ENCODE peak calls at places on chromosomes 2 and 18, in eight cellular contexts. M is GM23338, E is lung, I is DND-41, Y is astrocyte of the spinal cord, N is adrenal gland, R is uterus, A is endothelial cell. W is an unnamed sample.

GRCh38 chr18:25503567-25504081 is 151.7 kb upstream of the ZNF521 start:
- DNase-seq in Y (peak), R (peak), N (peak), M (peak), I (no peak), E (peak), A (peak), W (no peak)

GRCh38 chr2:173584676-173585453 is 230.2 kb downstream of the CDCA7 start:
- DNase-seq in M (no peak), I (no peak), R (no peak), N (no peak), Y (no peak), A (no peak), E (no peak), W (no peak)

GRCh38 chr2:106020032-106020431 is 174.1 kb downstream of the UXS1 start:
- DNase-seq in Y (peak), M (no peak), I (no peak), N (no peak), R (peak), A (no peak), E (no peak), W (no peak)

GRCh38 chr2:45746888-45747287 is 95.4 kb downstream of the PRKCE start:
- DNase-seq in Y (no peak), M (no peak), A (no peak), N (no peak), I (no peak), E (no peak), R (no peak), W (no peak)

GRCh38 chr2:183996825-183997823 is 601.2 kb upstream of the ZNF804A start:
- DNase-seq in E (no peak), A (no peak), M (peak), N (no peak), R (no peak), Y (peak), I (no peak), W (no peak)

GRCh38 chr2:84388921-84389490 is 70.1 kb downstream of the SUCLG1 start:
- DNase-seq in A (no peak), N (no peak), M (no peak), R (no peak), I (no peak), Y (no peak), E (no peak), W (no peak)

GRCh38 chr2:3445891-3446290 is 66.4 kb downstream of the TRAPPC12 start:
- DNase-seq in M (no peak), A (no peak), R (no peak), Y (no peak), I (no peak), E (peak), N (no peak), W (no peak)

GRCh38 chr2:54898451-54899226 is 151.6 kb downstream of the RTN4 start:
- DNase-seq in N (no peak), Y (no peak), A (no peak), R (no peak), I (no peak), E (no peak), M (no peak), W (no peak)

GRCh38 chr2:146317959-146318358 is 1526.9 kb upstream of the ACVR2A start:
- DNase-seq in N (no peak), M (no peak), E (no peak), Y (peak), A (no peak), R (no peak), I (no peak), W (no peak)

GRCh38 chr2:210966330-210966729 is 409.9 kb downstream of the CPS1 start:
- DNase-seq in Y (no peak), A (no peak), E (no peak), I (no peak), M (no peak), R (no peak), N (no peak), W (no peak)

GRCh38 chr2:1856922-1857321 is 112.6 kb upstream of the PXDN start:
- DNase-seq in A (no peak), Y (peak), M (no peak), R (no peak), I (no peak), E (no peak), N (no peak), W (no peak)

GRCh38 chr2:1854747-1855146 is 110.4 kb upstream of the PXDN start:
- DNase-seq in N (no peak), E (no peak), I (no peak), R (no peak), Y (peak), M (peak), A (peak), W (no peak)

GRCh38 chr2:1855150-1855549 is 110.8 kb upstream of the PXDN start:
- DNase-seq in N (no peak), A (peak), Y (peak), R (no peak), M (peak), I (no peak), E (no peak), W (no peak)

GRCh38 chr2:1858733-1859132 is 114.4 kb upstream of the PXDN start:
- DNase-seq in R (no peak), I (no peak), E (no peak), M (no peak), A (no peak), Y (no peak), N (no peak), W (no peak)

GRCh38 chr2:1856481-1856880 is 112.2 kb upstream of the PXDN start:
- DNase-seq in E (no peak), N (no peak), Y (peak), M (no peak), R (no peak), A (no peak), I (no peak), W (no peak)
- TF ChIP-seq CTCF in E (no peak), N (no peak), Y (peak), M (no peak), R (no peak), A (no peak), I (no peak), W (no peak)

GRCh38 chr2:9215680-9216079 is 9.1 kb downstream of the ASAP2 start:
- DNase-seq in I (peak), M (no peak), R (no peak), Y (peak), N (no peak), A (no peak), E (no peak), W (no peak)
- TF ChIP-seq CTCF in I (no peak), M (no peak), R (no peak), Y (no peak), N (no peak), A (no peak), E (no peak), W (no peak)

GRCh38 chr2:74876081-74876886 is 42.4 kb downstream of the HK2 start:
- DNase-seq in I (peak), Y (peak), R (peak), A (peak), N (peak), E (no peak), M (peak), W (no peak)
- TF ChIP-seq CTCF in I (peak), Y (peak), R (peak), A (peak), N (peak), E (peak), M (peak), W (peak)

GRCh38 chr2:112960230-112960825 is 17.5 kb upstream of the IL36G start:
- DNase-seq in I (no peak), A (no peak), E (no peak), N (no peak), Y (no peak), M (peak), R (no peak), W (no peak)
- TF ChIP-seq CTCF in I (no peak), A (no peak), E (no peak), N (no peak), Y (no peak), M (peak), R (no peak), W (no peak)

W was measured in natural killer cell.